ENCODE peak calls at places on chromosomes 6 and 20, in four cellular contexts. C, H, W and P are unnamed samples.

GRCh38 chr6:127247114-127248096 is 19.3 kb upstream of the RNF146 start:
- DNase-seq in H (no peak), W (no peak), C (no peak), P (no peak)

GRCh38 chr6:6697620-6698019 is 109.1 kb downstream of the LY86 start:
- DNase-seq in W (no peak), C (no peak), H (no peak), P (no peak)

GRCh38 chr20:34904202-34904621 is 27.8 kb downstream of the ACSS2 start:
- DNase-seq in C (peak; percentile 28), H (no peak), W (no peak), P (no peak)

GRCh38 chr6:144285548-144285797 is 338 bp downstream of the UTRN start:
- DNase-seq in C (no peak), W (peak; percentile 8), H (no peak), P (no peak)

GRCh38 chr6:122050226-122050755 is 349.2 kb upstream of the HSF2 start:
- DNase-seq in H (no peak), W (no peak), C (no peak), P (no peak)

GRCh38 chr6:15770347-15771143 is 107.7 kb upstream of the DTNBP1 start:
- DNase-seq in C (no peak), W (no peak), H (no peak), P (no peak)

GRCh38 chr6:152166897-152167296 is 359.4 kb downstream of the ESR1 start:
- DNase-seq in C (no peak), W (no peak), H (no peak), P (no peak)

GRCh38 chr6:38957426-38957825 is 91.2 kb upstream of the GLP1R start:
- DNase-seq in W (no peak), C (no peak), H (no peak), P (no peak)

GRCh38 chr6:116386581-116387299 is 16.0 kb downstream of the DSE start:
- DNase-seq in W (no peak), C (no peak), H (no peak), P (no peak)

GRCh38 chr6:140062042-140063041 is 687.9 kb upstream of the CITED2 start:
- DNase-seq in W (peak; percentile 10), C (no peak), H (no peak), P (no peak)

GRCh38 chr6:104995989-104996617 is 39.2 kb downstream of the LIN28B start:
- DNase-seq in W (peak; percentile 58), C (no peak), H (no peak), P (no peak)

GRCh38 chr6:2102966-2103365 is 142.4 kb downstream of the GMDS start:
- DNase-seq in W (no peak), C (no peak), H (no peak), P (no peak)

GRCh38 chr6:100176321-100176950 is 182.4 kb upstream of the MCHR2 start:
- DNase-seq in C (no peak), H (no peak), W (no peak), P (no peak)

GRCh38 chr6:46963626-46964025 is 41.9 kb upstream of the ADGRF5 start:
- DNase-seq in W (no peak), H (no peak), C (no peak), P (no peak)

GRCh38 chr20:58310291-58310782 is 822 bp downstream of the RAB22A start:
- DNase-seq in C (no peak), H (no peak), W (no peak), P (no peak)

GRCh38 chr6:7528565-7528964 is 12.9 kb upstream of the DSP start:
- DNase-seq in W (no peak), C (no peak), H (no peak), P (no peak)

GRCh38 chr20:3696200-3696599 is 14.4 kb upstream of the ADAM33 start:
- DNase-seq in H (no peak), C (peak; percentile 33), W (no peak), P (no peak)

GRCh38 chr6:132076452-132076851 is 125.3 kb upstream of the CCN2 start:
- DNase-seq in W (no peak), H (no peak), C (no peak), P (no peak)

GRCh38 chr6:2158596-2159271 is 86.7 kb downstream of the GMDS start:
- DNase-seq in C (peak; percentile 75), W (no peak), H (peak; percentile 66), P (peak; percentile 81)

DNA sequence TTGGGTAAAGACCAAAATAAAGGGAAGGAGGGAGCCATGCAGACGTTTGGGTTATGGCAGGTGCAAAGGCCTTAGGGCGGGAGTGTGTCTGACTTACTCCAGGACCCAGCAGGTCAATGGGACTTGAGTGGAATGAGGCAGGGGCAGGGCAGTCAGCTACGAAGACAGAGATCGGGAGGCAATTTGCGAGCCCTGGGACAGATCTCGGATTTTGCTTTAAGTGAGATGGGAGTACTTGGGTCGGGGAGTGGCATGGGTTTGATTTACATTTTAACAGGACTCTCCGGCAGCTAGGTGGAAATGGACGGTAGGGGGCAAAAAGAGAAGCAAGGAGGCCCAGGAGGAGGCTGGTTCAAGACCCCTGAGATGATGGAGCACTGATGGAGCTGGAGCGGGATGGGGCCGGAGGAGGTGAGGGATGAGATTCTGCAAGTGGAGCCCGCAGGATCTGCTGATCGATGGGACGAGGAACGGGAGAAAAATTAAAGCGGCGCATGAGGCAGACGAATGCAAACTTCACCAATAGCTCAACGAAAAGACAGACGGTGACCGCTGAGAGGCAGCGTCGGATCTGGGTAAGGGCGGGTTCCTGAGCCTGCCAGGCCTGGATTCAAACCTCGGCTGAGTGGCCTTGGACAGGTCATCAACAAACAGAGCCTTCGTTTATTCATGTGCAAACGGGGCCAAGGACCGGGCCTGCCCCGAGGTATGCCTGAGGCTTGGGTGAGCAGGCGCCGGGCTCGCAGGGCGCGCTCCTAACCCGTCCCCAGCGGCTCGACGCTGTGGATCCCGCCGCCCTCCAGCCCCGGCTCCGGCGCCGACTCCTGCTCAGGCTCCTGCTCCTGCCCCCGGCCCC is 774 bp upstream of the RBCK1 start:
- DNase-seq in W (peak; percentile 94), C (peak; percentile 81), H (peak; percentile 72), P (peak; percentile 89)
- TF ChIP-seq CTCF in W (peak; percentile 43), C (no peak), H (peak; percentile 58), P (no peak)

DNA sequence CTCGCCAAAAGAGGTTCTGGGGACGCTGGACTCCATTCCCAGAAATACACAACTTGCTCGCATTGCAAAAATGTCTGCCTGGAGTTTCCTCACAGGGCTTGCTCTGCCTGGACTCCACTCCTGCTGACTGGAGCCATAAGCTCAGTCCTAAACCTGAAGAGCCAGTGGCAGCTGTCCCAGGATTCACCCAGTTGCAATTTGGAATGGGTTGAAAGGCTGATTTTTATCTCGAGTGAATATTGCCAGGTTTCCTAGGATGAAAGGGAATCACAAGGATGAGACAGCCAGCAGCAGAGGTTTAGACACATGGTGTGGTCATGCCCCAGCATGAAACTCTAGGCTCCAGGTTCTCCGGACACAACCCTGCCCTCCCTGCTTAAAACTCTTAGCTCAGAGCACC is 223.3 kb downstream of the BMP7 start:
- DNase-seq in W (no peak), H (no peak), C (no peak), P (no peak)
- TF ChIP-seq TEAD4 in W (no peak), H (no peak), C (no peak), P (no peak)

GRCh38 chr6:168458101-168458500 is 17.1 kb downstream of the SMOC2 start:
- DNase-seq in H (no peak), W (no peak), C (no peak), P (no peak)

GRCh38 chr6:168455847-168456530 is 15.0 kb downstream of the SMOC2 start:
- DNase-seq in W (no peak), C (no peak), H (no peak), P (no peak)

GRCh38 chr6:168462454-168462853 is 21.5 kb downstream of the SMOC2 start:
- DNase-seq in H (no peak), C (no peak), W (no peak), P (no peak)

GRCh38 chr6:168456907-168457771 is 16.2 kb downstream of the SMOC2 start:
- DNase-seq in W (no peak), C (no peak), H (no peak), P (no peak)

DNA sequence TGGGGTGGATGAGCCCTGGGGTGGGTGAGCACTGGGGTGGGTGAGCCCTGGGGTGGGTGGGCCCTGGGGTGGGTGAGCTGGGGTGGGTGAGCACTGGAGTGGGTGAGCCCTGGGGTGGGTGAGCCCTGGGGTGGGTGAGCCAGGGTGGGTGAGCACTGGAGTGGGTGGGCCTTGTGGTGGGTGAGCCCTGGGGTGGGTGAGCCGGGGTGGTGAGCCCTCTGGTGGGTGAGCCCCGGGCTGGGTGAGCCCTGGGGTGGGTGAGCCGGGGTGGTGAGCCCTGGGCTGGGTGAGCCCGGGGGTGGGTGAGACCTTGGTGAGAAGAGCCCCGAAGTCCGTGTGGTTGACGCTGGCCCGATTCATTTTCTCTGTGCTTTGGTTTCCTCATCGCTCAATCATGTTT is 18.6 kb downstream of the SMOC2 start:
- DNase-seq in H (no peak), W (no peak), C (no peak), P (no peak)
- TF ChIP-seq CTCF in H (no peak), W (no peak), C (no peak), P (no peak)

GRCh38 chr6:136510782-136511181 is 39.4 kb downstream of the MAP7 start:
- DNase-seq in C (no peak), H (no peak), W (no peak), P (no peak)

GRCh38 chr6:136511397-136511796 is 38.8 kb downstream of the MAP7 start:
- DNase-seq in C (no peak), W (no peak), H (no peak), P (no peak)

GRCh38 chr6:136511921-136512320 is 38.3 kb downstream of the MAP7 start:
- DNase-seq in H (no peak), C (no peak), W (no peak), P (no peak)

GRCh38 chr6:136508701-136509387 is 41.4 kb downstream of the MAP7 start:
- DNase-seq in H (no peak), W (no peak), C (no peak), P (no peak)

DNA sequence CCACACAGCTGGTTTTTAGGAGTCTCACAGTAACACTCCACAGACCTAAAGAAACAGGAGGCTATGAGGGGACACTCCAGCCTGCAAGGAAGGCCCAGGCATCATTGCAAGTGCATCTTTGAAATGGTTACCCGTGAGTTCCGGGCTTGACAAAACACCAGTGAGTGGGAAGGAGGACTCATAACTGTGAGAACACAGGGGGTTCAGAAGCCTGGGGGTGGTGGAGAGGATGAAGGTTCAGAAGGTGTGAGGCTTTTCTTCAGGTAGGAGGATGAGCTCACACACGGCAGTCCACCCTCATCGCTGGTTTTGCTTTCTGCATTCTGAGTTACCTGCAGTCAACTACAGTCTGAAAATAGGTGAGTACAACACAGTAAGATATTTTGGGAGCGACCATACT is 39.9 kb downstream of the MAP7 start:
- DNase-seq in W (no peak), H (no peak), C (no peak), P (no peak)
- TF ChIP-seq TEAD4 in W (no peak), H (no peak), C (no peak), P (no peak)

DNA sequence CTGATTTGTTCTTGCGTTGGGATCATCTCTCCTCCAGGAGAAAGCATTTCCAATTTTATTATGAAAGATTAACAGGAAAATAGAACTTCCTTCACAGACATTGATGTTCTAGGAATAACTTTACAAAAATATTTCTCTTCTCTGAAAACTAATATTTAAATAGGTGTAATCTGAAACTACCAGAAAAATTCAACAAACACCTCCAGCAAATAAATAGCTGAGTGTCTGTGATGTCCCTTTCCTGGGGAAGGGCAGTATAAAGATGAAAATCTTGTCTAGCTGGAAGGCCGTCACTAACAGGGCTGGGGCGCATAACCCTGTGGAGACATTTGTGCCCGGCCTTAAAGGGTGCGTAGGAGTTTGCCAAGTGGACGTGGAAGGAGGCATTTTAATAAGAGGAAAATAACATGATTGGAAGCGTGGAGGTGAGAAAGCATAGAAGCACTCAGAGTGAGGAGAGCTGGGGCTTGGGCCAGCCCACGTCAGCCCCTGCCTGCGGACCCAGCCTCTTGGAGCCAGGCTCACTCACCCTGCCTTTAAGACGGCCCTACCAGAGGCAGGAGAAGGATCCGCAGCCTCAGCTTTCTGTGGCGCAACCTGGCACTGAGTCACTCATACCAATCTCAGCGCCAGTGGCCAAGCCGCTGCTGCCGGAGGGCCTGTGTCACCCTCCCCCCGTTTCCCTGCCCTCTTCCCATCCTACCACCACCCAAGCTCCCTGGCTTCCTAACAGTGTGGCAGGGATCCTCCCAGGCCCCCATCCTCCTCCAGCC is 284.9 kb downstream of the UST start:
- DNase-seq in C (no peak), H (no peak), W (peak; percentile 22), P (no peak)
- TF ChIP-seq CTCF in C (no peak), H (no peak), W (no peak), P (no peak)